ENCODE peak calls at places on chromosomes 2 and 18, in nine cellular contexts. Y is stimulated activated naive CD4-positive, alpha-beta T cell; H is IMR-90; C is colonic mucosa; M is KG1; G is HTR-8/SVneo; P is uterus; E is stimulated activated CD4-positive, alpha-beta T cell treated with anti-CD3 and anti-CD28 coated beads, Interleukin-1b, Interleukin-23, amount 100 ng/mL, for 24 hours; O is kidney. T is an unnamed sample.

GRCh38 chr2:118056165-118056534 is 32.1 kb upstream of the INSIG2 start:
- DNase-seq in C (no peak), H (no peak), M (no peak), O (no peak), E (no peak), Y (no peak), P (no peak), G (no peak), T (no peak)

GRCh38 chr2:219954331-219954730 is 326.9 kb downstream of the SLC4A3 start:
- DNase-seq in H (peak; percentile 33), Y (no peak), P (no peak), E (no peak), M (no peak), C (no peak), O (no peak), G (no peak), T (no peak)

GRCh38 chr2:106257830-106258229 is 63.7 kb upstream of the UXS1 start:
- DNase-seq in H (no peak), Y (no peak), G (no peak), P (no peak), E (no peak), O (no peak), C (no peak), M (no peak), T (no peak)

GRCh38 chr2:235534608-235535422 is 41.0 kb downstream of the AGAP1 start:
- DNase-seq in P (no peak), E (no peak), G (no peak), C (no peak), Y (no peak), H (no peak), O (peak; percentile 48), M (no peak), T (no peak)

GRCh38 chr2:121333834-121334558 is 49.0 kb upstream of the TFCP2L1 start:
- DNase-seq in Y (no peak), G (no peak), H (no peak), M (no peak), C (no peak), P (no peak), O (no peak), E (no peak), T (no peak)

GRCh38 chr2:188979730-188980123 is 5.6 kb downstream of the COL3A1 start:
- DNase-seq in M (no peak), Y (no peak), H (no peak), O (no peak), G (no peak), C (no peak), E (no peak), P (no peak), T (no peak)

GRCh38 chr18:5979971-5980457 is 84.7 kb upstream of the TMEM200C start:
- DNase-seq in Y (no peak), P (no peak), C (no peak), G (no peak), O (no peak), M (no peak), E (no peak), H (no peak), T (no peak)

GRCh38 chr2:37870829-37871228 is 54.3 kb upstream of the RMDN2 start:
- DNase-seq in E (no peak), Y (no peak), M (no peak), O (no peak), H (peak; percentile 42), C (no peak), P (peak; percentile 58), G (no peak), T (peak; percentile 47)

GRCh38 chr2:70552501-70553333 is 909 bp downstream of the TGFA start:
- DNase-seq in G (no peak), C (peak; percentile 38), Y (peak; percentile 17), M (no peak), E (no peak), O (no peak), H (no peak), P (no peak), T (no peak)

GRCh38 chr18:79988925-79989361 is 580 bp upstream of the TXNL4A start:
- DNase-seq in H (peak; percentile 59), C (no peak), Y (no peak), E (no peak), P (no peak), G (no peak), M (no peak), O (no peak), T (peak; percentile 69)

GRCh38 chr18:35732652-35733051 is 151.1 kb downstream of the GALNT1 start:
- DNase-seq in Y (no peak), C (no peak), E (no peak), H (peak; percentile 53), O (no peak), G (no peak), P (no peak), M (no peak), T (no peak)

GRCh38 chr2:234496835-234497591 is at the start of gene ARL4C:
- DNase-seq in G (peak; percentile 65), Y (peak; percentile 79), M (no peak), H (peak; percentile 60), E (no peak), O (peak; percentile 94), C (peak; percentile 42), P (peak; percentile 67), T (peak; percentile 90)

GRCh38 chr2:179107737-179108136 is 57.8 kb upstream of the CCDC141 start:
- DNase-seq in Y (no peak), G (no peak), H (peak; percentile 46), C (peak; percentile 59), O (no peak), E (no peak), M (no peak), P (no peak), T (peak; percentile 35)

GRCh38 chr2:120546077-120546864 is 189.4 kb upstream of the GLI2 start:
- DNase-seq in P (peak; percentile 47), M (no peak), C (peak; percentile 23), O (no peak), Y (no peak), E (no peak), H (peak; percentile 99), G (peak; percentile 87), T (peak; percentile 92)

GRCh38 chr2:95025406-95026319 is at the start of gene MAL:
- DNase-seq in Y (peak; percentile 66), G (no peak), E (peak; percentile 57), C (no peak), H (no peak), O (peak; percentile 84), M (no peak), P (no peak), T (no peak)

GRCh38 chr18:48019557-48019956 is 89.1 kb upstream of the SMAD2 start:
- DNase-seq in C (no peak), O (no peak), Y (no peak), P (no peak), H (no peak), G (no peak), M (no peak), E (no peak), T (no peak)

GRCh38 chr2:174902491-174903242 is 102.5 kb downstream of the CHN1 start:
- DNase-seq in M (no peak), O (no peak), G (no peak), Y (peak; percentile 74), C (no peak), H (no peak), E (no peak), P (no peak), T (peak; percentile 12)

GRCh38 chr2:136058951-136059530 is 58.9 kb downstream of the CXCR4 start:
- DNase-seq in H (no peak), E (no peak), G (no peak), P (no peak), C (no peak), M (no peak), O (no peak), Y (no peak), T (no peak)

GRCh38 chr18:45984546-45985235 is 17.6 kb upstream of the EPG5 start:
- DNase-seq in G (no peak), M (no peak), P (no peak), H (no peak), Y (no peak), E (no peak), C (no peak), O (no peak), T (no peak)

GRCh38 chr18:79218605-79219195 is 149.5 kb downstream of the ATP9B start:
- DNase-seq in Y (no peak), P (no peak), C (no peak), O (no peak), M (no peak), G (no peak), H (no peak), E (no peak), T (no peak)

GRCh38 chr2:56018202-56018601 is 94.6 kb upstream of the EFEMP1 start:
- DNase-seq in G (no peak), C (no peak), H (no peak), E (no peak), O (no peak), M (no peak), P (no peak), Y (no peak), T (no peak)

GRCh38 chr2:45925636-45926350 is 274.3 kb downstream of the PRKCE start:
- DNase-seq in P (no peak), C (no peak), G (no peak), H (no peak), E (no peak), O (no peak), M (no peak), Y (no peak), T (no peak)

GRCh38 chr2:174004900-174005605 is 39.9 kb upstream of the SP3 start:
- DNase-seq in C (no peak), P (peak; percentile 46), H (peak; percentile 86), Y (no peak), G (peak; percentile 42), E (peak; percentile 17), M (no peak), O (no peak), T (peak; percentile 53)

GRCh38 chr2:105438104-105438929 is 39.5 kb upstream of the FHL2 start:
- DNase-seq in G (peak; percentile 41), E (no peak), C (peak; percentile 67), M (no peak), H (peak; percentile 52), O (peak; percentile 86), P (peak; percentile 41), Y (no peak), T (peak; percentile 51)

GRCh38 chr2:226798422-226799210 is 1.0 kb downstream of the IRS1 start:
- DNase-seq in E (peak; percentile 31), P (peak; percentile 55), M (no peak), O (peak; percentile 85), H (peak; percentile 55), G (no peak), Y (peak; percentile 54), C (peak; percentile 72), T (peak; percentile 71)

GRCh38 chr18:8794133-8794986 is 89.0 kb downstream of the MTCL1 start:
- DNase-seq in H (peak; percentile 89), M (no peak), G (no peak), P (no peak), C (peak; percentile 48), E (no peak), O (no peak), Y (no peak), T (no peak)

GRCh38 chr2:216539791-216540241 is 41.2 kb downstream of the RPL37A start:
- DNase-seq in P (no peak), C (peak; percentile 72), M (no peak), O (peak; percentile 92), Y (no peak), E (no peak), G (peak; percentile 52), H (peak; percentile 49), T (no peak)

GRCh38 chr2:65453916-65454315 is 21.5 kb upstream of the SPRED2 start:
- DNase-seq in P (no peak), C (no peak), Y (no peak), E (no peak), M (no peak), H (peak; percentile 11), O (no peak), G (no peak), T (no peak)

GRCh38 chr2:177908182-177908581 is 164.4 kb downstream of the PDE11A start:
- DNase-seq in G (no peak), P (no peak), H (peak; percentile 2), Y (no peak), O (no peak), C (no peak), M (peak; percentile 28), E (no peak), T (no peak)

GRCh38 chr2:164705412-164706167 is 84.3 kb upstream of the GRB14 start:
- DNase-seq in H (no peak), P (no peak), Y (no peak), G (no peak), O (no peak), E (no peak), M (no peak), C (no peak), T (no peak)

GRCh38 chr18:71327443-71328120 is 1038.7 kb downstream of the SOCS6 start:
- DNase-seq in M (no peak), P (no peak), H (no peak), G (no peak), C (no peak), E (no peak), O (no peak), Y (no peak), T (no peak)